ENCODE peak calls at places on chromosome 18, in six cellular contexts. Y is IMR-90, B is trophoblast cell, T is neuronal stem cell, J is mesendoderm, P is H1. Z is an unnamed sample.
A peak's percentile ranks its signal among the peaks of the same experiment; 100 is the strongest.

GRCh38 chr18:24112874-24113615 is 25.8 kb upstream of the CABYR start:
- DNase-seq in T (no peak), Y (peak; percentile 69), P (no peak), J (peak; percentile 18), B (no peak), Z (peak; percentile 40)

GRCh38 chr18:12990128-12990485 is 1.1 kb upstream of the CEP192 start:
- DNase-seq in T (no peak), Y (no peak), P (no peak), J (no peak), B (no peak), Z (peak; percentile 1)

GRCh38 chr18:72206814-72207213 is 337.3 kb downstream of the CBLN2 start:
- DNase-seq in P (no peak), B (no peak), Y (no peak), T (no peak), J (no peak), Z (no peak)

GRCh38 chr18:69400253-69400975 is at the start of gene DOK6:
- DNase-seq in P (peak; percentile 66), J (peak; percentile 88), T (peak; percentile 78), Y (peak; percentile 69), B (peak; percentile 1), Z (peak; percentile 80)

GRCh38 chr18:44062345-44062744 is 618.3 kb upstream of the SETBP1 start:
- DNase-seq in T (no peak), P (no peak), B (no peak), Y (no peak), J (no peak), Z (no peak)

GRCh38 chr18:26022585-26022984 is 67.8 kb downstream of the SS18 start:
- DNase-seq in T (no peak), B (no peak), Y (no peak), J (peak; percentile 35), P (no peak), Z (no peak)

GRCh38 chr18:78722391-78722790 is 257.2 kb upstream of the SALL3 start:
- DNase-seq in P (no peak), T (no peak), J (no peak), Y (no peak), B (no peak), Z (no peak)

GRCh38 chr18:49638891-49639557 is 77.2 kb downstream of the LIPG start:
- DNase-seq in J (no peak), B (no peak), T (no peak), Y (no peak), P (no peak), Z (no peak)

GRCh38 chr18:11154369-11154982 is 5.1 kb upstream of the PIEZO2 start:
- DNase-seq in T (peak; percentile 40), P (no peak), Y (peak; percentile 76), B (peak; percentile 57), J (peak; percentile 72), Z (peak; percentile 79)

GRCh38 chr18:11176416-11176815 is 27.0 kb upstream of the PIEZO2 start:
- DNase-seq in P (no peak), J (no peak), T (no peak), B (no peak), Y (peak; percentile 63), Z (peak; percentile 28)

GRCh38 chr18:28422577-28422976 is 245.6 kb upstream of the CDH2 start:
- DNase-seq in J (no peak), Y (no peak), P (no peak), T (no peak), B (no peak), Z (no peak)

GRCh38 chr18:71018816-71019215 is 730.0 kb downstream of the SOCS6 start:
- DNase-seq in B (no peak), J (no peak), Y (no peak), P (no peak), T (no peak), Z (no peak)

GRCh38 chr18:25463726-25464125 is 111.8 kb upstream of the ZNF521 start:
- DNase-seq in P (no peak), J (no peak), B (no peak), Y (no peak), T (no peak), Z (no peak)

GRCh38 chr18:58087928-58088722 is 44.1 kb downstream of the NEDD4L start:
- DNase-seq in J (no peak), Y (peak; percentile 22), T (no peak), P (no peak), B (peak; percentile 46), Z (no peak)

GRCh38 chr18:58091099-58091611 is 47.1 kb downstream of the NEDD4L start:
- DNase-seq in J (no peak), Y (no peak), B (peak; percentile 46), T (no peak), P (no peak), Z (no peak)

GRCh38 chr18:58093311-58093790 is 49.3 kb downstream of the NEDD4L start:
- DNase-seq in T (no peak), J (no peak), P (no peak), Y (no peak), B (peak; percentile 59), Z (no peak)

DNA sequence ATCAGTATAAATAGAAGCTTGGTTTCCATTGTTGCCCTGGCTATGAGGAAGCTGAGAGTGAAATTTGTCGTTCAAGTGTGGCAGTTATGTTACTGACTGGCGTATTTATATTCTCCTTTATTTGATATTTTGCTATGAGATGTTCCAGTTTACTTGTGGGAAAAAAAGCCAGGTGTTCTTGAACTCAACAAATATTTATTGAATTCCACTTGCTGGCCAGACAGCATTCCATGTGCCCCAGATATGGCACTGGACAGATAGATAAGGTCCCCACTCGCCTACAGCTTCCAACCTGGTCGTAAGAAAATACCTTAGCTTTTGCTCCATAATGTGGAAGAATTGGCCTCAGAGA is 44.7 kb downstream of the NEDD4L start:
- DNase-seq in Y (no peak), J (no peak), P (no peak), B (peak; percentile 55), T (no peak), Z (no peak)
- H2BK120ac ChIP-seq in Y (no peak overlapping the region), J (no peak overlapping the region), P (peak overlapping the region; percentile 73), B (no peak overlapping the region), T (no peak overlapping the region), Z (no peak overlapping the region)

DNA sequence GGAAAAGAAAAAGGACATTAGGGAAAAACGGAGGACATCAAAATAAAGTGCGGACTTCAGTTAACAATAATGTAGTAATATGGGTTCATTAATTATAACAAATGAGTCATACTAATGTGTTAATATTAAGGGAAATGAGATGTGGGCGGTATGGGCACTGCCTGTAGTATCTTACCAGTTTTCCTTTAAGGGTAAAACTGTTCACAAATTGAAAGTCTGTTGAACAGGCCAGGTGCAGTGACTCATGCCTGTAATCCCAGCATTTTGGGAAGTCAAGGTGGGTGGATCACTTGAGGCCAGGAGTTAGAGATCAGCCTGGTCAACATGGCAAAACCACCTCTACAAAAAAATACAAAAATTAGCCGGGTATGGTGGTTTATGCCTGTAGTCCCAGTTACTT is 56.8 kb upstream of the PMAIP1 start:
- DNase-seq in P (no peak), Y (no peak), J (no peak), B (no peak), T (no peak), Z (no peak)
- H3K4me3 ChIP-seq in P (no peak overlapping the region), Y (no peak overlapping the region), J (no peak overlapping the region), B (no peak overlapping the region), T (no peak overlapping the region), Z (no peak overlapping the region)

GRCh38 chr18:42268186-42268725 is 313.2 kb downstream of the PIK3C3 start:
- DNase-seq in B (peak; percentile 2), T (no peak), J (no peak), P (no peak), Y (no peak), Z (peak; percentile 2)
- H2BK120ac ChIP-seq in B (no peak overlapping the region), T (no peak overlapping the region), J (no peak overlapping the region), P (no peak overlapping the region), Y (no peak overlapping the region), Z (no peak overlapping the region)

GRCh38 chr18:63160172-63160995 is 159.2 kb downstream of the BCL2 start:
- DNase-seq in J (no peak), B (no peak), P (no peak), T (no peak), Y (no peak), Z (no peak)
- H3K4me3 ChIP-seq in J (no peak overlapping the region), B (no peak overlapping the region), P (no peak overlapping the region), T (no peak overlapping the region), Y (no peak overlapping the region), Z (no peak overlapping the region)

DNA sequence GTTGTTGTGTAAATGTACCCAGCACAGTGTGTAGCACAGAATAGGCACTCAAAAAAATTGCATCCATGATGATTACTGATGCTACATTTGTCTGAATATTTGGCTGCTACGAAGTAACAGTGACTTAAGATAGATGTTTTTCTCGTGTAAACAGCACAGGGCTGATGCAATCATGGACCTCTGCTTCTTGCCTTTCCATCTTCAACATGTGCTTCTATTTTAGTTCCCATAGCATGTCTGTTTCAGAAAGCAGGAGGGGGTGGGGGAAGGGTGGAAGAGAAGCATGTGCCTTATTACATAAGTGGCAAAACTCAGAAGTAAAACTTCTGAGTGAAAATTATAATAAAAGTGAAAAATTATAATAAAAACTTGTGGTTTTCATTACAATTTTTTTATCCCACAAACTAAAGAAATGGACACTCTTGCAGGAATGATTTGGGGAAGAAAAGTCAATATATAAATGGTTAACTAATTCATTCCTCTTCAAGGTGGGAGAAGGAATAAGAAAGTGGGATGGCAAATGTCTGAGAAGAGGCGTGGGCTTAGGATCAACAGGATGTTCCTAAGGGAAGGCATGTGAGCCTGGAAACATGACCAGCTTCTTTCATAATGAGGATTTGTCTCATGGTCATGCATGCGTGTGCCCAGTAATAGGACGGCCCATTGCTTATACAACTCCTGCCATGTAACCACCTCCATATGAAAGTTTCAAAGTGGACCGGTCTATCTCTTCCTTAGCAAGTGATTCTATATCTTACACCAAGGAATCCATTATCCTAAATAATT is 27.2 kb downstream of the CCBE1 start:
- DNase-seq in Y (peak; percentile 78), J (no peak), B (no peak), T (no peak), P (no peak), Z (peak; percentile 51)
- H2BK120ac ChIP-seq in Y (peak overlapping the region; percentile 83), J (no peak overlapping the region), B (no peak overlapping the region), T (no peak overlapping the region), P (no peak overlapping the region), Z (no peak overlapping the region)

GRCh38 chr18:40929389-40929788 is 1025.6 kb upstream of the PIK3C3 start:
- DNase-seq in Y (no peak), B (no peak), P (no peak), T (no peak), J (no peak), Z (no peak)
- H3K4me3 ChIP-seq in Y (no peak overlapping the region), B (no peak overlapping the region), P (no peak overlapping the region), T (no peak overlapping the region), J (no peak overlapping the region), Z (no peak overlapping the region)

DNA sequence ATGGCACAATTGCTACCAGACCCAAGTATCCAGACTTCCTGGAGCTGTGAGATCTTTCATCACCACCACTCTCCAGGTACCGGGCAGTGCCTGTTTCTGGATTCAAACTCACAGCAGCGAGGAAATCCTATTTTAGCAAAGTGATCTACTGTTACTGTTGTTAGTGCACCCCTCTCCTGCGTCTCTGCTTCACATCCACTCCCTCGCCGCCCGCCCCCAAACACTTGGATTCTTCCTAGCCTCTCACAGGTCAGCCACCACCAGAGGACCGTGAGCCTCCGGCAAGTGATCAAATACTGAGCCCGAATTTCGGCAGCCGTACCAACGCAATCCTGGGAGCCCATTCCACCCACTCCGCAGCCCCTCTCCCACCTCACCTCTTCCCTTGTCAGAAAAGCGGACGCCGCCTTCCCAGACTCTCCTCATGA is 519 bp downstream of the METTL4 start:
- DNase-seq in J (peak; percentile 82), Y (peak; percentile 64), B (peak; percentile 62), P (peak; percentile 73), T (no peak), Z (peak; percentile 83)
- H2BK120ac ChIP-seq in J (no peak overlapping the region), Y (peak overlapping the region; percentile 99), B (peak overlapping the region; percentile 97), P (no peak overlapping the region), T (no peak overlapping the region), Z (no peak overlapping the region)